ENCODE peak calls at places on chromosomes 5 and 9, in six cellular contexts. T, Y, X, K, W and Q are unnamed samples.
A peak's percentile ranks its signal among the peaks of the same experiment; 100 is the strongest.

GRCh38 chr5:131262953-131263541 is 806 bp upstream of the CDC42SE2 start:
- DNase-seq in W (no peak), K (peak; percentile 33), T (peak; percentile 18), X (no peak), Y (no peak), Q (no peak)

GRCh38 chr5:93022770-93023169 is 558.2 kb downstream of the NR2F1-AS1 start:
- DNase-seq in K (peak; percentile 1), Y (no peak), T (no peak), W (no peak), X (no peak), Q (no peak)

GRCh38 chr5:158855510-158855909 is 244.2 kb downstream of the EBF1 start:
- DNase-seq in Y (no peak), W (no peak), X (no peak), K (peak; percentile 58), T (no peak), Q (no peak)

GRCh38 chr5:77743181-77743580 is 33.0 kb downstream of the TBCA start:
- DNase-seq in T (no peak), K (no peak), W (no peak), Y (no peak), X (no peak), Q (no peak)

GRCh38 chr5:42631241-42631640 is 125.4 kb upstream of the CCDC152 start:
- DNase-seq in T (no peak), W (no peak), X (no peak), K (no peak), Y (no peak), Q (no peak)

GRCh38 chr5:2557435-2557834 is 194.0 kb downstream of the IRX2 start:
- DNase-seq in K (no peak), W (no peak), Y (no peak), X (no peak), T (no peak), Q (no peak)

GRCh38 chr9:21789541-21790037 is 12.8 kb upstream of the MTAP start:
- DNase-seq in W (peak; percentile 67), X (no peak), Y (no peak), K (peak; percentile 92), T (peak; percentile 87), Q (peak; percentile 45)

GRCh38 chr5:154923441-154924430 is 14.3 kb downstream of the GEMIN5 start:
- DNase-seq in Y (no peak), K (peak; percentile 34), X (no peak), T (no peak), W (no peak), Q (no peak)

GRCh38 chr9:99820330-99821186 is 1.1 kb upstream of the NR4A3 start:
- DNase-seq in X (no peak), T (peak; percentile 22), W (peak; percentile 60), Y (peak; percentile 46), K (peak; percentile 70), Q (no peak)

GRCh38 chr9:94932647-94933415 is 206.3 kb downstream of the AOPEP start:
- DNase-seq in K (no peak), W (no peak), Y (no peak), X (no peak), T (no peak), Q (no peak)

GRCh38 chr9:120388000-120388855 is 191.7 kb downstream of the CDK5RAP2 start:
- DNase-seq in W (no peak), X (no peak), K (no peak), Y (no peak), T (no peak), Q (no peak)

GRCh38 chr5:131212471-131213021 is 41.8 kb downstream of the LYRM7 start:
- DNase-seq in K (no peak), X (no peak), T (no peak), Y (no peak), W (no peak), Q (no peak)

GRCh38 chr9:70811638-70812037 is 309.8 kb downstream of the TRPM3 start:
- DNase-seq in Y (no peak), K (no peak), T (no peak), W (no peak), X (no peak), Q (no peak)

GRCh38 chr5:77774981-77775772 is 962 bp downstream of the TBCA start:
- DNase-seq in Y (no peak), K (no peak), X (no peak), W (no peak), T (peak; percentile 50), Q (no peak)

GRCh38 chr5:160747963-160748362 is 104.0 kb downstream of the ATP10B start:
- DNase-seq in T (peak; percentile 14), X (no peak), K (no peak), W (no peak), Y (no peak), Q (no peak)

GRCh38 chr9:124239249-124240073 is 18.3 kb upstream of the NEK6 start:
- DNase-seq in Y (no peak), W (no peak), K (no peak), T (no peak), X (no peak), Q (no peak)

GRCh38 chr9:129183495-129184308 is 5.6 kb upstream of the IER5L start:
- DNase-seq in W (no peak), X (no peak), T (no peak), Y (no peak), K (no peak), Q (no peak)

GRCh38 chr9:107907715-107908114 is 418.1 kb upstream of the KLF4 start:
- DNase-seq in Y (no peak), X (no peak), T (no peak), W (no peak), K (no peak), Q (no peak)

GRCh38 chr5:106189121-106189809 is 1481.5 kb downstream of the EFNA5 start:
- DNase-seq in Y (no peak), T (no peak), X (no peak), W (no peak), K (peak; percentile 10), Q (no peak)